ENCODE peak calls at places on chromosomes 3 and 15, in seven cellular contexts. One of them, this sample, is unnamed.

GRCh38 chr3:167450195-167450594 is 23.6 kb downstream of the SERPINI2 start:
- DNase-seq in epithelial cell of esophagus: no peak
- DNase-seq in T-helper 9 cell: no peak
- DNase-seq in T-helper 17 cell: no peak
- DNase-seq in CD4-positive, CD25-positive, alpha-beta regulatory T cell: no peak
- DNase-seq in tibial artery: no peak
- DNase-seq in AG10803: no peak
- DNase-seq in this sample: no peak

GRCh38 chr15:37059051-37059450 is 41.3 kb downstream of the MEIS2 start:
- DNase-seq in T-helper 9 cell: no peak
- DNase-seq in epithelial cell of esophagus: peak
- DNase-seq in AG10803: peak
- DNase-seq in CD4-positive, CD25-positive, alpha-beta regulatory T cell: no peak
- DNase-seq in tibial artery: no peak
- DNase-seq in T-helper 17 cell: no peak
- DNase-seq in this sample: no peak

GRCh38 chr3:161348791-161349400 is 22.4 kb downstream of the SPTSSB start:
- DNase-seq in T-helper 9 cell: no peak
- DNase-seq in AG10803: no peak
- DNase-seq in epithelial cell of esophagus: peak
- DNase-seq in CD4-positive, CD25-positive, alpha-beta regulatory T cell: no peak
- DNase-seq in T-helper 17 cell: no peak
- DNase-seq in tibial artery: no peak
- DNase-seq in this sample: no peak

GRCh38 chr3:54771050-54771449 is 156.8 kb downstream of the LRTM1 start:
- DNase-seq in CD4-positive, CD25-positive, alpha-beta regulatory T cell: no peak
- DNase-seq in T-helper 9 cell: no peak
- DNase-seq in AG10803: no peak
- DNase-seq in epithelial cell of esophagus: no peak
- DNase-seq in T-helper 17 cell: no peak
- DNase-seq in tibial artery: no peak
- DNase-seq in this sample: peak

GRCh38 chr3:168467085-168467714 is 371.5 kb upstream of the GOLIM4 start:
- DNase-seq in T-helper 9 cell: no peak
- DNase-seq in AG10803: peak
- DNase-seq in T-helper 17 cell: no peak
- DNase-seq in tibial artery: no peak
- DNase-seq in epithelial cell of esophagus: peak
- DNase-seq in CD4-positive, CD25-positive, alpha-beta regulatory T cell: no peak
- DNase-seq in this sample: peak

GRCh38 chr15:66622677-66623076 is 56.9 kb upstream of the LCTL start:
- DNase-seq in T-helper 9 cell: no peak
- DNase-seq in T-helper 17 cell: no peak
- DNase-seq in CD4-positive, CD25-positive, alpha-beta regulatory T cell: no peak
- DNase-seq in epithelial cell of esophagus: no peak
- DNase-seq in tibial artery: no peak
- DNase-seq in AG10803: peak
- DNase-seq in this sample: no peak

GRCh38 chr3:193929373-193929772 is 206.6 kb upstream of the HES1 start:
- DNase-seq in AG10803: no peak
- DNase-seq in T-helper 17 cell: no peak
- DNase-seq in CD4-positive, CD25-positive, alpha-beta regulatory T cell: no peak
- DNase-seq in epithelial cell of esophagus: no peak
- DNase-seq in T-helper 9 cell: no peak
- DNase-seq in tibial artery: no peak
- DNase-seq in this sample: no peak

GRCh38 chr3:174083706-174084105 is 686.2 kb downstream of the NLGN1 start:
- DNase-seq in T-helper 9 cell: no peak
- DNase-seq in AG10803: no peak
- DNase-seq in tibial artery: no peak
- DNase-seq in epithelial cell of esophagus: no peak
- DNase-seq in CD4-positive, CD25-positive, alpha-beta regulatory T cell: no peak
- DNase-seq in T-helper 17 cell: no peak
- DNase-seq in this sample: no peak

GRCh38 chr3:71568217-71568616 is 15.3 kb downstream of the FOXP1 start:
- DNase-seq in CD4-positive, CD25-positive, alpha-beta regulatory T cell: no peak
- DNase-seq in T-helper 9 cell: no peak
- DNase-seq in AG10803: no peak
- DNase-seq in tibial artery: no peak
- DNase-seq in epithelial cell of esophagus: peak
- DNase-seq in T-helper 17 cell: no peak
- DNase-seq in this sample: no peak

GRCh38 chr3:98901032-98901464 is 447 bp downstream of the DCBLD2 start:
- DNase-seq in CD4-positive, CD25-positive, alpha-beta regulatory T cell: peak
- DNase-seq in T-helper 17 cell: peak
- DNase-seq in AG10803: peak
- DNase-seq in T-helper 9 cell: peak
- DNase-seq in epithelial cell of esophagus: peak
- DNase-seq in tibial artery: peak
- DNase-seq in this sample: peak

GRCh38 chr15:68232937-68233336 is 3.4 kb upstream of the CLN6 start:
- DNase-seq in AG10803: no peak
- DNase-seq in T-helper 17 cell: no peak
- DNase-seq in tibial artery: peak
- DNase-seq in CD4-positive, CD25-positive, alpha-beta regulatory T cell: no peak
- DNase-seq in T-helper 9 cell: no peak
- DNase-seq in epithelial cell of esophagus: no peak
- DNase-seq in this sample: no peak

GRCh38 chr3:147423601-147424324 is 14.6 kb downstream of the ZIC1 start:
- DNase-seq in AG10803: no peak
- DNase-seq in T-helper 9 cell: no peak
- DNase-seq in CD4-positive, CD25-positive, alpha-beta regulatory T cell: no peak
- DNase-seq in T-helper 17 cell: no peak
- DNase-seq in tibial artery: no peak
- DNase-seq in epithelial cell of esophagus: no peak
- DNase-seq in this sample: no peak

GRCh38 chr3:46861996-46862688 is 1.1 kb downstream of the MYL3 start:
- DNase-seq in T-helper 9 cell: no peak
- DNase-seq in epithelial cell of esophagus: no peak
- DNase-seq in T-helper 17 cell: no peak
- DNase-seq in tibial artery: peak
- DNase-seq in CD4-positive, CD25-positive, alpha-beta regulatory T cell: no peak
- DNase-seq in AG10803: no peak
- DNase-seq in this sample: no peak

GRCh38 chr15:80556694-80557367 is 138.3 kb upstream of the ABHD17C start:
- DNase-seq in AG10803: peak
- DNase-seq in tibial artery: no peak
- DNase-seq in epithelial cell of esophagus: no peak
- DNase-seq in CD4-positive, CD25-positive, alpha-beta regulatory T cell: no peak
- DNase-seq in T-helper 17 cell: no peak
- DNase-seq in T-helper 9 cell: no peak
- DNase-seq in this sample: no peak

GRCh38 chr3:155334897-155335883 is 41.7 kb upstream of the STRIT1 start:
- DNase-seq in epithelial cell of esophagus: no peak
- DNase-seq in CD4-positive, CD25-positive, alpha-beta regulatory T cell: no peak
- DNase-seq in tibial artery: no peak
- DNase-seq in T-helper 17 cell: no peak
- DNase-seq in AG10803: no peak
- DNase-seq in T-helper 9 cell: no peak
- DNase-seq in this sample: no peak

GRCh38 chr15:74263473-74263872 is 27.3 kb downstream of the CCDC33 start:
- DNase-seq in epithelial cell of esophagus: peak
- DNase-seq in T-helper 17 cell: no peak
- DNase-seq in AG10803: no peak
- DNase-seq in CD4-positive, CD25-positive, alpha-beta regulatory T cell: no peak
- DNase-seq in T-helper 9 cell: no peak
- DNase-seq in tibial artery: no peak
- DNase-seq in this sample: no peak

GRCh38 chr3:39065197-39065596 is 13.4 kb downstream of the WDR48 start:
- DNase-seq in T-helper 17 cell: no peak
- DNase-seq in AG10803: peak
- DNase-seq in tibial artery: no peak
- DNase-seq in epithelial cell of esophagus: peak
- DNase-seq in T-helper 9 cell: no peak
- DNase-seq in CD4-positive, CD25-positive, alpha-beta regulatory T cell: no peak
- DNase-seq in this sample: peak

GRCh38 chr3:118408431-118408830 is 626.2 kb downstream of the IGSF11 start:
- DNase-seq in T-helper 9 cell: no peak
- DNase-seq in AG10803: no peak
- DNase-seq in T-helper 17 cell: no peak
- DNase-seq in tibial artery: no peak
- DNase-seq in CD4-positive, CD25-positive, alpha-beta regulatory T cell: no peak
- DNase-seq in epithelial cell of esophagus: peak
- DNase-seq in this sample: no peak

GRCh38 chr3:177781686-177782161 is 584.4 kb upstream of the TBL1XR1 start:
- DNase-seq in AG10803: peak
- DNase-seq in T-helper 9 cell: no peak
- DNase-seq in tibial artery: peak
- DNase-seq in CD4-positive, CD25-positive, alpha-beta regulatory T cell: no peak
- DNase-seq in T-helper 17 cell: no peak
- DNase-seq in epithelial cell of esophagus: no peak
- DNase-seq in this sample: no peak

GRCh38 chr3:48739617-48739954 is 22.6 kb upstream of the IP6K2 start:
- DNase-seq in AG10803: no peak
- DNase-seq in T-helper 17 cell: no peak
- DNase-seq in tibial artery: no peak
- DNase-seq in T-helper 9 cell: no peak
- DNase-seq in epithelial cell of esophagus: no peak
- DNase-seq in CD4-positive, CD25-positive, alpha-beta regulatory T cell: no peak
- DNase-seq in this sample: no peak

GRCh38 chr15:38520035-38520434 is 44.6 kb downstream of the RASGRP1 start:
- DNase-seq in AG10803: no peak
- DNase-seq in T-helper 9 cell: no peak
- DNase-seq in epithelial cell of esophagus: no peak
- DNase-seq in tibial artery: no peak
- DNase-seq in CD4-positive, CD25-positive, alpha-beta regulatory T cell: no peak
- DNase-seq in T-helper 17 cell: no peak
- DNase-seq in this sample: no peak

This sample was measured in SK-N-DZ.